ENCODE peak calls at places on chromosome 16, in five cellular contexts. U, E, A, S and B are unnamed samples. For H3K4me1, the result is how much of the 10 kb centered on the place peaks cover.

GRCh38 chr16:86982912-86983311 is 334.3 kb downstream of the C16orf95 start:
- DNase-seq in U (no peak), E (no peak), A (no peak), S (no peak), B (no peak)

GRCh38 chr16:66649636-66650205 is 45.2 kb downstream of the CMTM3 start:
- DNase-seq in U (no peak), E (no peak), A (no peak), S (no peak), B (no peak)

GRCh38 chr16:35452471-35452870 is 1993.1 kb downstream of the TP53TG3F start:
- DNase-seq in U (no peak), E (no peak), A (no peak), S (no peak), B (no peak)

GRCh38 chr16:78444-79145 is 570 bp downstream of the MPG start:
- DNase-seq in U (no peak), E (peak), A (peak), S (no peak), B (no peak)

GRCh38 chr16:80347900-80348299 is 192.9 kb upstream of the DYNLRB2 start:
- DNase-seq in U (no peak), E (peak), A (no peak), S (no peak), B (no peak)

GRCh38 chr16:28324235-28324886 is 32.0 kb downstream of the SBK1 start:
- DNase-seq in U (no peak), E (no peak), A (no peak), S (no peak), B (no peak)

GRCh38 chr16:30699615-30700099 is 686 bp downstream of the SRCAP start:
- DNase-seq in U (no peak), E (no peak), A (no peak), S (no peak), B (no peak)

GRCh38 chr16:28258571-28258970 is 33.8 kb upstream of the SBK1 start:
- DNase-seq in U (peak), E (peak), A (no peak), S (no peak), B (no peak)

GRCh38 chr16:62549875-62550274 is 513.6 kb upstream of the CDH8 start:
- DNase-seq in U (no peak), E (no peak), A (no peak), S (no peak), B (no peak)

GRCh38 chr16:1150511-1150982 is 2.4 kb upstream of the CACNA1H start:
- DNase-seq in U (no peak), E (no peak), A (no peak), S (no peak), B (no peak)

GRCh38 chr16:70250748-70251650 is 741 bp downstream of the EXOSC6 start:
- DNase-seq in U (peak), E (peak), A (peak), S (no peak), B (no peak)

GRCh38 chr16:47779201-47780016 is 318.3 kb downstream of the PHKB start:
- DNase-seq in U (no peak), E (no peak), A (no peak), S (no peak), B (no peak)

GRCh38 chr16:77402118-77402517 is 32.7 kb downstream of the ADAMTS18 start:
- DNase-seq in U (no peak), E (no peak), A (no peak), S (no peak), B (no peak)

GRCh38 chr16:54359086-54359485 is 72.5 kb upstream of the IRX3 start:
- DNase-seq in U (peak), E (no peak), A (no peak), S (no peak), B (no peak)

GRCh38 chr16:73663720-73664119 is 615.8 kb upstream of the ZFHX3 start:
- DNase-seq in U (no peak), E (no peak), A (no peak), S (no peak), B (no peak)

GRCh38 chr16:28503470-28504259 is 3.0 kb downstream of the IL27 start:
- DNase-seq in U (no peak), E (no peak), A (no peak), S (no peak), B (no peak)

GRCh38 chr16:85733155-85733838 is 17.6 kb downstream of the C16orf74 start:
- DNase-seq in U (no peak), E (no peak), A (no peak), S (no peak), B (peak)

GRCh38 chr16:64362193-64362592 is 759.7 kb downstream of the CDH11 start:
- DNase-seq in U (no peak), E (no peak), A (no peak), S (no peak), B (no peak)

GRCh38 chr16:66924527-66925321 is 611 bp downstream of the RRAD start:
- DNase-seq in U (peak), E (peak), A (peak), S (no peak), B (no peak)

GRCh38 chr16:46899443-46900143 is 15.4 kb downstream of the GPT2 start:
- DNase-seq in U (no peak), E (no peak), A (no peak), S (no peak), B (no peak)

GRCh38 chr16:14378131-14378551 is 251.9 kb downstream of the PARN start:
- DNase-seq in U (no peak), E (no peak), A (no peak), S (no peak), B (no peak)

GRCh38 chr16:81514041-81514559 is 69.5 kb downstream of the CMIP start:
- DNase-seq in U (no peak), E (no peak), A (no peak), S (no peak), B (peak)

GRCh38 chr16:87653234-87653633 is 50.9 kb downstream of the JPH3 start:
- DNase-seq in U (no peak), E (no peak), A (no peak), S (no peak), B (no peak)

GRCh38 chr16:280552-280951 is at the start of gene ARHGDIG:
- DNase-seq in U (peak), E (no peak), A (no peak), S (no peak), B (no peak)

GRCh38 chr16:9308300-9309209 is 217.1 kb downstream of the HAPSTR1 start:
- DNase-seq in U (no peak), E (no peak), A (no peak), S (no peak), B (no peak)

GRCh38 chr16:30888856-30889499 is 4.9 kb downstream of the BCL7C start:
- DNase-seq in U (no peak), E (no peak), A (no peak), S (no peak), B (peak)

GRCh38 chr16:15466886-15467781 is 32.7 kb downstream of the BMERB1 start:
- DNase-seq in U (no peak), E (no peak), A (no peak), S (no peak), B (no peak)

GRCh38 chr16:15843635-15844279 is 13.1 kb downstream of the MYH11 start:
- DNase-seq in U (no peak), E (no peak), A (no peak), S (no peak), B (no peak)

GRCh38 chr16:64882385-64882784 is 239.5 kb downstream of the CDH11 start:
- DNase-seq in U (no peak), E (peak), A (no peak), S (no peak), B (no peak)

GRCh38 chr16:78002915-78003538 is 19.3 kb upstream of the CLEC3A start:
- DNase-seq in U (peak), E (peak), A (peak), S (peak), B (peak)

GRCh38 chr16:75229172-75230031 is 10.6 kb downstream of the CTRB1 start:
- DNase-seq in U (no peak), E (no peak), A (no peak), S (no peak), B (no peak)

GRCh38 chr16:14496786-14497185 is 133.3 kb downstream of the PARN start:
- DNase-seq in U (no peak), E (no peak), A (no peak), S (no peak), B (no peak)

GRCh38 chr16:16945207-16945606 is 525.6 kb downstream of the XYLT1 start:
- DNase-seq in U (no peak), E (no peak), A (no peak), S (no peak), B (no peak)

GRCh38 chr16:31417916-31418315 is 10.2 kb downstream of the COX6A2 start:
- DNase-seq in U (no peak), E (no peak), A (no peak), S (no peak), B (no peak)

GRCh38 chr16:1413684-1414531 is 596 bp downstream of the UNKL start:
- DNase-seq in U (peak), E (peak), A (peak), S (no peak), B (peak)

GRCh38 chr16:9800180-9800738 is 382.0 kb downstream of the GRIN2A start:
- DNase-seq in U (no peak), E (no peak), A (no peak), S (no peak), B (no peak)

GRCh38 chr16:66623755-66624154 is 19.3 kb downstream of the CMTM3 start:
- DNase-seq in U (no peak), E (no peak), A (no peak), S (no peak), B (no peak)

GRCh38 chr16:86575754-86576557 is 2.4 kb upstream of the FOXL1 start:
- DNase-seq in U (peak), E (peak), A (no peak), S (peak), B (no peak)

GRCh38 chr16:19858006-19858653 is 26.5 kb downstream of the GPRC5B start:
- DNase-seq in U (no peak), E (no peak), A (no peak), S (no peak), B (no peak)
- H3K4me1 ChIP-seq in U (half or more), E (under half), A (under half), S (under half), B (under half)

GRCh38 chr16:50272111-50272571 is 5.8 kb downstream of the ADCY7 start:
- DNase-seq in U (no peak), E (no peak), A (no peak), S (no peak), B (peak)

GRCh38 chr16:50273888-50274770 is 7.8 kb downstream of the ADCY7 start:
- DNase-seq in U (no peak), E (no peak), A (peak), S (no peak), B (peak)

GRCh38 chr16:50272687-50273381 is 6.5 kb downstream of the ADCY7 start:
- DNase-seq in U (no peak), E (no peak), A (no peak), S (no peak), B (peak)

GRCh38 chr16:50274771-50275415 is 8.5 kb downstream of the ADCY7 start:
- DNase-seq in U (no peak), E (no peak), A (no peak), S (no peak), B (peak)

GRCh38 chr16:50273382-50273690 is 7.0 kb downstream of the ADCY7 start:
- DNase-seq in U (no peak), E (no peak), A (no peak), S (no peak), B (peak)
- H3K4me1 ChIP-seq in U (under half), E (under half), A (half or more), S (under half), B (half or more)

GRCh38 chr16:12095275-12096161 is 119.0 kb downstream of the SNX29 start:
- DNase-seq in U (peak), E (peak), A (peak), S (no peak), B (peak)

GRCh38 chr16:12096828-12097522 is 120.4 kb downstream of the SNX29 start:
- DNase-seq in U (no peak), E (no peak), A (no peak), S (no peak), B (peak)

GRCh38 chr16:12093902-12094301 is 117.4 kb downstream of the SNX29 start:
- DNase-seq in U (no peak), E (no peak), A (no peak), S (no peak), B (no peak)

GRCh38 chr16:12096162-12096781 is 119.7 kb downstream of the SNX29 start:
- DNase-seq in U (no peak), E (no peak), A (no peak), S (no peak), B (peak)

GRCh38 chr16:12094537-12095265 is 118.2 kb downstream of the SNX29 start:
- DNase-seq in U (no peak), E (no peak), A (no peak), S (no peak), B (no peak)
- H3K4me1 ChIP-seq in U (half or more), E (under half), A (under half), S (under half), B (half or more)

GRCh38 chr16:84640145-84640544 is 8.2 kb upstream of the KLHL36 start:
- DNase-seq in U (no peak), E (no peak), A (no peak), S (no peak), B (no peak)
- H3K4me1 ChIP-seq in U (under half), E (under half), A (under half), S (under half), B (under half)

GRCh38 chr16:68372806-68373205 is 62.0 kb downstream of the PRMT7 start:
- DNase-seq in U (no peak), E (no peak), A (no peak), S (no peak), B (peak)

GRCh38 chr16:68370921-68371651 is 60.3 kb downstream of the PRMT7 start:
- DNase-seq in U (no peak), E (no peak), A (peak), S (no peak), B (no peak)

GRCh38 chr16:68371706-68372380 is 61.0 kb downstream of the PRMT7 start:
- DNase-seq in U (no peak), E (no peak), A (no peak), S (no peak), B (peak)

GRCh38 chr16:68373528-68374250 is 62.9 kb downstream of the PRMT7 start:
- DNase-seq in U (no peak), E (no peak), A (no peak), S (no peak), B (no peak)

GRCh38 chr16:68372381-68372720 is 61.5 kb downstream of the PRMT7 start:
- DNase-seq in U (no peak), E (no peak), A (no peak), S (no peak), B (no peak)
- H3K4me1 ChIP-seq in U (under half), E (under half), A (under half), S (under half), B (under half)

GRCh38 chr16:57444711-57445110 is 2.5 kb downstream of the CIAPIN1 start:
- DNase-seq in U (no peak), E (no peak), A (no peak), S (no peak), B (no peak)
- H3K4me1 ChIP-seq in U (under half), E (under half), A (under half), S (under half), B (under half)

DNA sequence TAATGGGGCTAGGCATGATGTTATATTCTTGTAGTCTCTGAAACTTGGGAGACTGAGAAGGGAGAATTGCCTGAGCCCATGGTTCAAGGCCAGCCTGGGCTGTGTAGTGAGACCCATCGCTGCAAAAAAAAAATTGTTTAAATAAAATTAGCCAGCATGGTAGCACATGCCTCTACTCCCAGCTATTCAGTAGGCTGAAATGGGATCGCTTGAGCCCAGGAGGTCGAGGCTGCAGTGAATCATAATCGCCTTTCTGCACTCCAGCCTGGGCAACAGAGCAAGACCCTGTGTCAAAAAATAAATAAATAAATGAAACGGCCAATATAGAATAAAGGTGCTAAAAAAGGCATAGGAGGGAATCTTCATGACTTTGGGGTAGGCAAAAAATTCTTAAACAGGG is 13.9 kb upstream of the SLX4 start:
- DNase-seq in U (no peak), E (no peak), A (no peak), S (no peak), B (no peak)
- H3K4me1 ChIP-seq in U (under half), E (under half), A (under half), S (under half), B (under half)

GRCh38 chr16:49494386-49495150 is 121.0 kb downstream of the C16orf78 start:
- DNase-seq in U (no peak), E (no peak), A (no peak), S (no peak), B (peak)
- H3K4me1 ChIP-seq in U (under half), E (under half), A (under half), S (under half), B (under half)

DNA sequence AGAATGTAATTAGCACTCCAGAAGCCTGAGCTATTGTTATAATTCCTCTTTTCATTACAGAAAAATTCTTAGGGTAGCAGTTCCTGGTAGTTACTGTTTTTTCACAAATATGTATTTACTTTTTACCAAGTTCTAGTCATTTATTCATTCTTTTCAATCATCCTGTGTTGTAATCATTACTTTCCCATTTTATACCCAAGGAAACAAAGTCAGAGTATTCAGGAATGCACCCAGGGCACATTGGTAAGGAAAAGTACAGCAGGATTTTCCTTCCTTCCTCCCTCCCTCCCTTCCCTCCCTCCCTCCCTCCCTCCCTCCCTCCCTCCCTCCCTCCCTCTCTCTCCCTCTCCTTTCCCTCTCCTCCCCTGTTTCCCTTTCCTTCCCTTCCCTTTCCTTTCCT is 115.9 kb upstream of the RBFOX1 start:
- DNase-seq in U (no peak), E (no peak), A (no peak), S (no peak), B (no peak)
- H3K4me1 ChIP-seq in U (under half), E (under half), A (under half), S (under half), B (under half)

GRCh38 chr16:4347010-4347409 is 4.1 kb downstream of the PAM16 start:
- DNase-seq in U (no peak), E (no peak), A (no peak), S (no peak), B (no peak)
- H3K4me1 ChIP-seq in U (under half), E (under half), A (under half), S (under half), B (half or more)